ENCODE peak calls at places on chromosomes 11 and 22, in seven cellular contexts. W, K, O, H, G, S and V are unnamed samples.

GRCh38 chr22:29710922-29711593 is 8.7 kb upstream of the CABP7 start:
- DNase-seq in W (no peak), K (no peak), O (no peak), H (no peak), G (no peak), S (peak), V (peak)

GRCh38 chr11:100680070-100680469 is 7.0 kb upstream of the ARHGAP42 start:
- DNase-seq in W (no peak), K (no peak), O (no peak), H (no peak), G (no peak), S (no peak), V (no peak)

GRCh38 chr11:120102050-120102861 is 35.7 kb downstream of the TRIM29 start:
- DNase-seq in W (no peak), K (no peak), O (no peak), H (no peak), G (no peak), S (no peak), V (no peak)

GRCh38 chr11:10488581-10489443 is 33.7 kb downstream of the AMPD3 start:
- DNase-seq in W (peak), K (no peak), O (no peak), H (no peak), G (no peak), S (no peak), V (no peak)

GRCh38 chr11:62129610-62130497 is 6.0 kb downstream of the INCENP start:
- DNase-seq in W (no peak), K (no peak), O (no peak), H (no peak), G (no peak), S (peak), V (no peak)

GRCh38 chr11:114036958-114037357 is 22.6 kb upstream of the ZBTB16 start:
- DNase-seq in W (no peak), K (no peak), O (no peak), H (no peak), G (no peak), S (no peak), V (no peak)

GRCh38 chr11:84757711-84758110 is 869.4 kb downstream of the DLG2 start:
- DNase-seq in W (no peak), K (no peak), O (no peak), H (no peak), G (no peak), S (no peak), V (no peak)

GRCh38 chr11:57203359-57203758 is 21.6 kb downstream of the LRRC55 start:
- DNase-seq in W (no peak), K (no peak), O (no peak), H (no peak), G (no peak), S (peak), V (no peak)

GRCh38 chr11:57459112-57460016 is 964 bp upstream of the RTN4RL2 start:
- DNase-seq in W (no peak), K (peak), O (no peak), H (no peak), G (no peak), S (peak), V (no peak)

GRCh38 chr11:94593030-94593429 is 25.9 kb downstream of the PIWIL4 start:
- DNase-seq in W (no peak), K (no peak), O (no peak), H (no peak), G (no peak), S (no peak), V (no peak)

GRCh38 chr11:115653076-115653475 is 148.9 kb upstream of the CADM1 start:
- DNase-seq in W (no peak), K (no peak), O (no peak), H (no peak), G (no peak), S (no peak), V (no peak)

GRCh38 chr11:112588252-112588668 is 327.6 kb upstream of the PLET1 start:
- DNase-seq in W (peak), K (no peak), O (peak), H (peak), G (peak), S (peak), V (peak)

GRCh38 chr11:27754035-27755017 is 54.1 kb upstream of the BDNF start:
- DNase-seq in W (no peak), K (no peak), O (no peak), H (no peak), G (no peak), S (no peak), V (no peak)

GRCh38 chr11:1574256-1575242 is 2.5 kb upstream of the DUSP8 start:
- DNase-seq in W (no peak), K (peak), O (no peak), H (no peak), G (peak), S (peak), V (peak)

GRCh38 chr11:58965246-58965985 is 26.1 kb downstream of the GLYATL1 start:
- DNase-seq in W (no peak), K (no peak), O (no peak), H (no peak), G (no peak), S (no peak), V (no peak)

GRCh38 chr11:111454561-111455192 is 57.5 kb downstream of the BTG4 start:
- DNase-seq in W (no peak), K (peak), O (no peak), H (peak), G (peak), S (peak), V (peak)

GRCh38 chr22:49013707-49014106 is 814.0 kb downstream of the BRD1 start:
- DNase-seq in W (no peak), K (peak), O (no peak), H (no peak), G (no peak), S (peak), V (no peak)

GRCh38 chr11:12540913-12541587 is 133.2 kb upstream of the TEAD1 start:
- DNase-seq in W (no peak), K (peak), O (no peak), H (no peak), G (no peak), S (no peak), V (no peak)

GRCh38 chr11:83684071-83684470 is 397.9 kb upstream of the CCDC90B start:
- DNase-seq in W (no peak), K (no peak), O (no peak), H (no peak), G (no peak), S (no peak), V (no peak)

GRCh38 chr11:10233581-10233980 is 60.4 kb downstream of the SBF2 start:
- DNase-seq in W (no peak), K (no peak), O (peak), H (no peak), G (no peak), S (peak), V (no peak)

GRCh38 chr22:39177456-39177775 is 24.9 kb upstream of the CBX7 start:
- DNase-seq in W (no peak), K (no peak), O (no peak), H (no peak), G (no peak), S (no peak), V (no peak)

GRCh38 chr11:85810871-85811611 is at the start of gene SYTL2:
- DNase-seq in W (no peak), K (peak), O (no peak), H (peak), G (peak), S (peak), V (peak)

GRCh38 chr11:72041364-72042058 is 38.8 kb downstream of the NUMA1 start:
- DNase-seq in W (no peak), K (peak), O (peak), H (peak), G (no peak), S (peak), V (peak)

GRCh38 chr11:46673713-46674462 is 26.5 kb downstream of the ARHGAP1 start:
- DNase-seq in W (no peak), K (no peak), O (no peak), H (no peak), G (no peak), S (no peak), V (no peak)

GRCh38 chr11:66858939-66859685 is 2.2 kb downstream of the LRFN4 start:
- DNase-seq in W (no peak), K (no peak), O (no peak), H (no peak), G (no peak), S (no peak), V (no peak)

GRCh38 chr11:16097543-16097942 is 258.8 kb downstream of the SOX6 start:
- DNase-seq in W (no peak), K (no peak), O (no peak), H (no peak), G (no peak), S (no peak), V (no peak)

GRCh38 chr11:64056213-64056785 is 20.6 kb downstream of the FLRT1 start:
- DNase-seq in W (no peak), K (no peak), O (no peak), H (no peak), G (no peak), S (peak), V (no peak)

GRCh38 chr11:122601131-122602125 is 54.1 kb upstream of the UBASH3B start:
- DNase-seq in W (no peak), K (no peak), O (no peak), H (peak), G (no peak), S (no peak), V (no peak)

GRCh38 chr22:23243006-23243573 is 62.8 kb downstream of the BCR start:
- DNase-seq in W (peak), K (peak), O (no peak), H (no peak), G (peak), S (no peak), V (no peak)

GRCh38 chr11:121089566-121089965 is 11.5 kb upstream of the TECTA start:
- DNase-seq in W (no peak), K (no peak), O (no peak), H (no peak), G (no peak), S (no peak), V (no peak)

GRCh38 chr22:29702025-29702930 is 17.5 kb upstream of the CABP7 start:
- DNase-seq in W (no peak), K (no peak), O (no peak), H (no peak), G (no peak), S (peak), V (no peak)

GRCh38 chr11:12502950-12503579 is 125.7 kb downstream of the PARVA start:
- DNase-seq in W (no peak), K (peak), O (no peak), H (no peak), G (no peak), S (no peak), V (no peak)

GRCh38 chr11:85941380-85941973 is 86.3 kb downstream of the CCDC83 start:
- DNase-seq in W (no peak), K (peak), O (no peak), H (peak), G (peak), S (peak), V (peak)

GRCh38 chr11:6608726-6609501 is 3.1 kb downstream of the TAF10 start:
- DNase-seq in W (no peak), K (no peak), O (no peak), H (no peak), G (no peak), S (no peak), V (no peak)

GRCh38 chr22:42720263-42721044 is at the start of gene A4GALT:
- DNase-seq in W (no peak), K (peak), O (no peak), H (no peak), G (peak), S (peak), V (no peak)

GRCh38 chr11:43397251-43397650 is 38.5 kb downstream of the TTC17 start:
- DNase-seq in W (no peak), K (no peak), O (no peak), H (no peak), G (no peak), S (no peak), V (no peak)

GRCh38 chr22:29936186-29936585 is 53.2 kb downstream of the MTMR3 start:
- DNase-seq in W (no peak), K (no peak), O (no peak), H (no peak), G (no peak), S (no peak), V (peak)

GRCh38 chr11:61816736-61817455 is at the start of gene FADS1:
- DNase-seq in W (peak), K (peak), O (peak), H (peak), G (peak), S (peak), V (peak)

GRCh38 chr11:64339319-64339718 is 685 bp upstream of the CCDC88B start:
- DNase-seq in W (no peak), K (no peak), O (no peak), H (no peak), G (no peak), S (no peak), V (no peak)

DNA sequence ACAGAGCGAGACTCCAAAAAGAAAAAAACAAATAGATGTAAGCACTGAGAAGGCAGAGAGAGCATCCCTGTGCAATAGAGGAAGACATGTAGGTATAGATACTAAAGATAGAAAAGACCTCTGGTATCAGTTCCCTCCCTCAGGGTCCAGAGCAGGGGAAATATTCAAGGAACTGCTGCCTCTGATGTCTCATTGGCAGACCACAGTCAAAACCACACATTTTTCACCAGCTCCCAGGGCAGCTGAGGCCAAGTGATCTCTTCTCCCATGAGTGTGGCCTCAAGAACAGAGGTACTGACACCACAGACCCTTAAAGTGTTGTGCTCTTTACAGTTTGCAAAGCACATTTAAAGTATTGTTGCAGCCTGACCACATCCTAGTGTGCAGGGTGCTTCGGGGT is 288.5 kb downstream of the NTM start:
- DNase-seq in W (no peak), K (no peak), O (no peak), H (no peak), G (no peak), S (no peak), V (no peak)
- TF ChIP-seq JUND in W (no peak), K (no peak), O (no peak), H (no peak), G (no peak), S (no peak), V (no peak)

GRCh38 chr11:134358165-134358852 is 26.5 kb downstream of the GLB1L2 start:
- DNase-seq in W (no peak), K (no peak), O (no peak), H (no peak), G (no peak), S (no peak), V (no peak)
- TF ChIP-seq JUND in W (no peak), K (no peak), O (no peak), H (no peak), G (no peak), S (no peak), V (no peak)

GRCh38 chr11:44421090-44421675 is 111.2 kb upstream of the ALX4 start:
- DNase-seq in W (no peak), K (no peak), O (no peak), H (no peak), G (no peak), S (no peak), V (no peak)

GRCh38 chr11:44426958-44427357 is 117.0 kb upstream of the ALX4 start:
- DNase-seq in W (no peak), K (no peak), O (no peak), H (no peak), G (no peak), S (no peak), V (no peak)

GRCh38 chr11:44426119-44426518 is 116.2 kb upstream of the ALX4 start:
- DNase-seq in W (no peak), K (no peak), O (no peak), H (no peak), G (no peak), S (no peak), V (no peak)

GRCh38 chr11:44427432-44427831 is 117.5 kb upstream of the ALX4 start:
- DNase-seq in W (no peak), K (peak), O (no peak), H (no peak), G (peak), S (no peak), V (no peak)

DNA sequence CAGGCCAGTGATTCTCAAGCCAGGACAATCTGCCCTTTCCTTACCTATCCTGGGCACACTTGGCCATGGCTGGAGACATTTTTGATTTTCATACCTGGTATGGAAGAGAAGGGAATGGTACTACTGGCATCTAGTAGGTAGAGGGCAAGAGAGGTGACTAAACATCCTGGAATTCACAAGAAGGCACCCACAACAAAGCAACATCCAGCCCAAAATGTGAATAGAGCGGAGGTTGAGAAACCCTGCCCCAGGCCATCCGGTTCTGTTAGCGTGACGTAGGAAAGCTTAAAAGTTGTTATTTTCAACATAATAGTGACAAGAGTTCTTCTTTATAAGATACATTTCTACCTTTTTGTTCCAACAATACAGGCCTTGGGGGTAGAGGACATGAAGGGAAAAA is 114.9 kb upstream of the ALX4 start:
- DNase-seq in W (no peak), K (no peak), O (no peak), H (no peak), G (no peak), S (no peak), V (no peak)
- TF ChIP-seq JUND in W (no peak), K (no peak), O (no peak), H (no peak), G (no peak), S (no peak), V (no peak)

GRCh38 chr22:41021039-41021654 is 70.0 kb downstream of the RBX1 start:
- DNase-seq in W (no peak), K (peak), O (no peak), H (no peak), G (no peak), S (no peak), V (peak)
- TF ChIP-seq JUND in W (no peak), K (no peak), O (no peak), H (no peak), G (no peak), S (no peak), V (no peak)

GRCh38 chr11:48005133-48005532 is 24.8 kb downstream of the PTPRJ start:
- DNase-seq in W (no peak), K (no peak), O (no peak), H (no peak), G (no peak), S (no peak), V (no peak)
- TF ChIP-seq JUND in W (no peak), K (no peak), O (no peak), H (no peak), G (no peak), S (no peak), V (no peak)

GRCh38 chr11:75265851-75266531 is 25.4 kb downstream of the TPBGL start:
- DNase-seq in W (no peak), K (no peak), O (no peak), H (peak), G (no peak), S (peak), V (no peak)
- TF ChIP-seq JUND in W (no peak), K (no peak), O (no peak), H (no peak), G (no peak), S (no peak), V (no peak)

GRCh38 chr11:78291754-78292108 is 103.0 kb downstream of the USP35 start:
- DNase-seq in W (no peak), K (no peak), O (no peak), H (no peak), G (no peak), S (no peak), V (no peak)
- TF ChIP-seq JUND in W (no peak), K (no peak), O (no peak), H (no peak), G (no peak), S (no peak), V (no peak)

DNA sequence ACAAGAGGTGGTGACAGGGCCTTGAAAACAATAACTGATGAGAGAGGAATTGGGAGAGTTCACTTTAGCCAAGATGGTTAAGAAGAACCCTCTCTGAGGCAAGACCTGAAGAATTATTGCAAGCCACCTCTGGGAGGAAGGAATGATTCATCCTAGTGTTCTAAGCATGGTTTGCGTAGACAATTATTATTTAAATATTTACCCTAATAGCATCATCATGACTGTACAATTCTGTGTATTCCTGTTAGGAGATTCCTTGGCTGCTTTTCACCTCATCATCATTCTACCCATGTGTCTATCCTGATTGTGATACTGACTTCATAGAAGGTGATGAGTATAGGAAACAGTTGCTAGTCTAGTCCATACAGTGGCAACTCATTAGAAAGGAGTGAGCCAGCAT is 264.4 kb downstream of the DDX10 start:
- DNase-seq in W (no peak), K (no peak), O (peak), H (peak), G (no peak), S (no peak), V (no peak)
- TF ChIP-seq JUND in W (no peak), K (no peak), O (no peak), H (no peak), G (no peak), S (peak), V (no peak)